ENCODE peak calls at places on chromosome 18, in four cellular contexts. K is HepG2, H is GM12878, J is K562. Q is an unnamed sample.

GRCh38 chr18:67133669-67134068 is 382.9 kb downstream of the DSEL start:
- DNase-seq in J (no peak), K (no peak), H (no peak), Q (no peak)

GRCh38 chr18:10995576-10995975 is 153.8 kb downstream of the PIEZO2 start:
- DNase-seq in K (no peak), J (no peak), H (no peak), Q (no peak)

GRCh38 chr18:48827321-48828200 is 123.2 kb downstream of the SMAD7 start:
- DNase-seq in K (no peak), J (no peak), H (no peak), Q (no peak)

GRCh38 chr18:2794159-2794558 is 52.6 kb upstream of the EMILIN2 start:
- DNase-seq in H (no peak), K (no peak), J (no peak), Q (no peak)

GRCh38 chr18:11518788-11519685 is 90.4 kb upstream of the SLC35G4 start:
- DNase-seq in H (no peak), K (peak), J (peak), Q (peak)

GRCh38 chr18:35481960-35482366 is 15.8 kb downstream of the INO80C start:
- DNase-seq in K (peak), H (no peak), J (no peak), Q (peak)

GRCh38 chr18:33210575-33211189 is 229.8 kb downstream of the CCDC178 start:
- DNase-seq in J (no peak), K (peak), H (no peak), Q (peak)

GRCh38 chr18:79933765-79934164 is 17.7 kb downstream of the SLC66A2 start:
- DNase-seq in H (no peak), J (no peak), K (peak), Q (no peak)

GRCh38 chr18:49178736-49179135 is 228.0 kb upstream of the SMAD7 start:
- DNase-seq in K (peak), J (peak), H (no peak), Q (peak)

GRCh38 chr18:10895976-10896375 is 253.4 kb downstream of the PIEZO2 start:
- DNase-seq in J (no peak), H (no peak), K (peak), Q (no peak)

GRCh38 chr18:35331367-35332087 is 12.7 kb downstream of the ZNF24 start:
- DNase-seq in H (no peak), K (no peak), J (no peak), Q (no peak)

GRCh38 chr18:66235206-66235605 is 368.7 kb downstream of the CDH19 start:
- DNase-seq in H (no peak), K (no peak), J (no peak), Q (no peak)

GRCh38 chr18:36903215-36903928 is 74.4 kb downstream of the KIAA1328 start:
- DNase-seq in K (no peak), H (no peak), J (no peak), Q (no peak)

GRCh38 chr18:49514577-49514976 is 27.5 kb upstream of the C18orf32 start:
- DNase-seq in K (peak), H (no peak), J (no peak), Q (no peak)

GRCh38 chr18:31680836-31681568 is 3.4 kb downstream of the B4GALT6 start:
- DNase-seq in H (no peak), J (peak), K (no peak), Q (peak)

GRCh38 chr18:51617167-51617566 is 419.7 kb upstream of the MEX3C start:
- DNase-seq in K (no peak), J (no peak), H (no peak), Q (peak)

GRCh38 chr18:74271656-74272055 is 20.1 kb downstream of the CYB5A start:
- DNase-seq in K (no peak), H (no peak), J (no peak), Q (no peak)

GRCh38 chr18:25646971-25647370 is 295.0 kb upstream of the ZNF521 start:
- DNase-seq in J (no peak), H (no peak), K (no peak), Q (no peak)

GRCh38 chr18:54238181-54238936 is 13.9 kb upstream of the MBD2 start:
- DNase-seq in K (no peak), J (no peak), H (no peak), Q (no peak)

GRCh38 chr18:47883771-47884413 is 46.6 kb downstream of the SMAD2 start:
- DNase-seq in J (no peak), K (no peak), H (no peak), Q (no peak)

GRCh38 chr18:9513971-9514512 is 38.7 kb downstream of the RALBP1 start:
- DNase-seq in H (no peak), J (no peak), K (peak), Q (peak)

GRCh38 chr18:28729321-28729720 is 552.4 kb upstream of the CDH2 start:
- DNase-seq in H (no peak), J (no peak), K (no peak), Q (no peak)

GRCh38 chr18:57621252-57621607 is 406 bp downstream of the NARS1 start:
- DNase-seq in J (no peak), H (no peak), K (no peak), Q (no peak)

GRCh38 chr18:79944126-79944731 is 7.2 kb downstream of the SLC66A2 start:
- DNase-seq in H (no peak), J (no peak), K (no peak), Q (no peak)

GRCh38 chr18:57854726-57855125 is 51.6 kb upstream of the ATP8B1 start:
- DNase-seq in K (no peak), H (no peak), J (no peak), Q (no peak)

GRCh38 chr18:5979176-5979888 is 84.0 kb upstream of the TMEM200C start:
- DNase-seq in H (no peak), J (no peak), K (no peak), Q (no peak)
- TF ChIP-seq POLR2AphosphoS2 in H (no peak), J (no peak), K (no peak), Q (no peak)

DNA sequence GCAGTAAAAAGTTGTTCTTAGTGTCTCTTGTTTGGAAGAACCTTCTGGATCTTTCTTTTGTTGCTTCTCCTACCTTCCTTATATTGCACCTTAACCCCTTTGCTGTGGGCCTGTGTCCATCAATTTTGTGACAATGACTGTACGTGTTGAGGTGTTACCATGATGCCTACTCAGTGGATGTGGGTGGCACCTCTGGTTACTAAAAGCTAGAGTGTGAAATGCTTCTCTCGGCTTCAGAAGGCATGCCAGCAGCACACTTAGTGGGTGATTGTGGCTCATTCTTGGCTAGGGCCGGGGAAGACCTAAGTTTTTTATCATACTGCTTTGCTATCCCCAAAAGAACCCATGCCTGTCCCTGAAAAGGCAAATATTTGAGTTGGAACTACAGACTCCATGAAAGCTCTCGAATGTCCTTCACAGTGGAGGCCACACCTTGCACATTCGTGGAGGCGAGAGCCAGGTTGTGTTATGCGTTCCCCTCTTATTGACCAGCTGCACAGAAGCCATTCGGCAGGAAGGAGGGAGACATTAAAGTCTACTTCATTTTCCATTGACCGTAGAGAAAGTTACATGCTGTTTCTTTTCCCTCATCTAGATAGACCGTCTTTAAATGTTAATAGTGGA is 513.2 kb upstream of the RAB12 start:
- DNase-seq in J (no peak), H (no peak), K (no peak), Q (no peak)
- TF ChIP-seq CHD2 in J (no peak), H (no peak), K (no peak), Q (no peak)

DNA sequence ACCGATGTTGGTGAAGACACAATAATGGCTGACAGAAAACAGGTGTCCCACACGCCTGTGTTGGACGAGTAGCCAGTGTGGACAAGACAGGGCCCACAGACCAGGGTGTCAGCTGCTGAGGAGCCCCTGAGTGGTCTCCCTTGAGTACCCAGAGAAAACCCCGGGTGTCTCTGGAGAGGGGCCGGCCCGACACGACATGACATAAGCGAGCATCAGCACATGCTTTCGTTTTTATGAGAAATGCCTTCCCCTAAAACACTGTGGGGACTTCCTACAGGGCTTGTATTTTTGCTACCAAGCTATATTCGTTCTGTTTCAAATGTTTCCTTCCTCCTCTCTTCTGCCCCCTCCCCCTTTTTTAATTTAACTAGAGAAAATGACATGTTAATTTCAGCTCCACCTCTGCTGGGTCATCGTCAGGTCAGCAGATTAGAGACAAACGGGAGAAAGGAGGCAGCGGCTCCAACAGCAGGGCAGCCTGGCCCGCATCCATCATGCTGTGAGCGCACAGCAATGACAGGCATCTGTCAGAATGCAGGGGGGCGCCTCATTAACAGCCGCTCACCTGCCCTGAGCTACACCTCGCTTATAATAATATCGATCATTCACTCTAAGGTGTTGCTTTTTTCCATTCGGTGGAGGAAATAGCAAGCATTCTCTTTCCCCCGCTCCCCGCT is 286.3 kb downstream of the ZNF516 start:
- DNase-seq in K (no peak), J (no peak), H (no peak), Q (no peak)
- TF ChIP-seq KDM1A in K (no peak), J (no peak), H (no peak), Q (no peak)

GRCh38 chr18:23038712-23039111 is 96.6 kb upstream of the CABLES1 start:
- DNase-seq in H (no peak), J (no peak), K (no peak), Q (peak)
- TF ChIP-seq POLR2AphosphoS2 in H (no peak), J (no peak), K (no peak), Q (no peak)

DNA sequence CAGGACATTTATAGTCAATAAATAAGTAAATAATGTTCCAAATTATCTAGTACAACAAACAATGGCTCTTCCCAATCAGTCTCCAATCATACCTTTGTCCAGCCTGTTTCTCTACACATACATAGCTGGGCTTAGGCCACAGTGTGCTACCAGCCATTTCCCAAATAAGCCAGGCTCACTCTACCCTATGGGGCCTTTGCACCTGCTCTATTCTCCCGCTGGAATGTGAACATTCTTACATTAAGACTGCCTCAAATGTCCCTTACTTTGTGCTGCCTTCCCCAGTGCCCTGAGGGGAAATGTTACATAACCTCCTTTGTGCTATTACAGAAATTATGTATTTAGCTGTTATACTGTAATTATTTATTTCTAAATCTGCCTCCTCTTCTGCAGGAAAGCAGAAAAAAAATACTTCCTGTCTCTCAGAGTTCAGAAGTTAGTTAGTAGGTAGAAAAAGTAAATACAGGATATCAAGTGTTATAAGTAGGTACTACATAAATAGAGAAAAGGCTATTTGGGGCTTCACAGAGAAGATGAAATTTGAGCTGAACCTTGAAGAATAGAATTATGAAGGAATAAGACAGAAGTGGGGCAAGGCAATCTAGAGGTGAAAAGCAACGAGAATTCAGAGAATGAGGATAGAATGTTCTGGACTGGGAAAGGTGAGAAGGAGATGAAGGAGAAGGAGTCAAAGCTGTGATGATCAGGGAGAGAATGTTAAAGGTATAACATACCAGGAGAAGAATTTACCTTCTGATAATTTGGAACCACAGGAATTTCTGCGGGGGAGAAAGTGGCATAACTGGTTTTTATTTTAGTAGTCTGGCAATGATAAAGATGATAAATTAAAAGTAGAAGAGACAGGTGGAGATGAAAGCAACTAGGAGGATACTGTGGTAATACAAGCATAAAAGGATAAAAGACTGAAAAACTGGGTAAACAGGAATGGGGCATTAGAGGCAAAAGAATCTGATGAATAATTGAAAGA is 37.0 kb downstream of the ROCK1 start:
- DNase-seq in H (no peak), K (no peak), J (no peak), Q (no peak)
- TF ChIP-seq CHD2 in H (no peak), K (no peak), J (no peak), Q (no peak)

Q was measured in A549.